ENCODE peak calls at places on chromosomes 5 and 9, in five cellular contexts. T, G, D, O and L are unnamed samples. For H3K36me3, the result is how much of the 10 kb centered on the place peaks cover.

GRCh38 chr9:69376651-69377050 is 51.6 kb downstream of the ENTREP1 start:
- DNase-seq in T (no peak), G (no peak), D (no peak), O (no peak), L (no peak)

GRCh38 chr5:157665467-157666085 is 5.8 kb upstream of the C5orf52 start:
- DNase-seq in T (no peak), G (no peak), D (no peak), O (no peak), L (no peak)

GRCh38 chr9:113617550-113617949 is 154.0 kb downstream of the RGS3 start:
- DNase-seq in T (no peak), G (peak), D (no peak), O (no peak), L (no peak)

GRCh38 chr5:28517691-28518090 is 1479.3 kb upstream of the CDH9 start:
- DNase-seq in T (no peak), G (no peak), D (no peak), O (no peak), L (no peak)

GRCh38 chr5:103461223-103461622 is 101.4 kb downstream of the NUDT12 start:
- DNase-seq in T (no peak), G (no peak), D (no peak), O (no peak), L (no peak)

GRCh38 chr5:53249529-53249928 is 140.0 kb upstream of the MOCS2 start:
- DNase-seq in T (no peak), G (peak), D (no peak), O (no peak), L (no peak)

GRCh38 chr5:56732147-56732546 is 83.2 kb upstream of the MAP3K1 start:
- DNase-seq in T (no peak), G (no peak), D (no peak), O (no peak), L (no peak)

GRCh38 chr9:29945012-29945411 is 2371.7 kb upstream of the C9orf72 start:
- DNase-seq in T (no peak), G (no peak), D (no peak), O (no peak), L (no peak)

GRCh38 chr9:96185518-96186156 is 116.3 kb downstream of the HSD17B3 start:
- DNase-seq in T (no peak), G (peak), D (peak), O (no peak), L (no peak)

GRCh38 chr9:27227192-27227591 is 69.8 kb downstream of the EQTN start:
- DNase-seq in T (no peak), G (no peak), D (no peak), O (no peak), L (no peak)

GRCh38 chr5:142816577-142816976 is 46.4 kb downstream of the ARHGAP26 start:
- DNase-seq in T (no peak), G (no peak), D (no peak), O (no peak), L (no peak)

GRCh38 chr9:89497181-89497963 is 541 bp downstream of the SEMA4D start:
- DNase-seq in T (no peak), G (no peak), D (no peak), O (peak), L (no peak)

GRCh38 chr5:58925627-58926545 is 343.0 kb downstream of the RAB3C start:
- DNase-seq in T (no peak), G (no peak), D (no peak), O (no peak), L (no peak)

GRCh38 chr5:138470322-138471285 is 5.3 kb downstream of the EGR1 start:
- DNase-seq in T (no peak), G (no peak), D (no peak), O (no peak), L (no peak)

GRCh38 chr5:117461403-117461802 is 886.8 kb upstream of the SEMA6A start:
- DNase-seq in T (no peak), G (no peak), D (no peak), O (no peak), L (no peak)

GRCh38 chr9:75138260-75139040 is 50.1 kb downstream of the OSTF1 start:
- DNase-seq in T (no peak), G (no peak), D (no peak), O (no peak), L (no peak)

GRCh38 chr5:80998590-80998979 is 38.4 kb downstream of the RASGRF2 start:
- DNase-seq in T (no peak), G (no peak), D (no peak), O (no peak), L (no peak)

GRCh38 chr9:113446323-113446740 is 17.2 kb upstream of the RGS3 start:
- DNase-seq in T (no peak), G (no peak), D (no peak), O (no peak), L (no peak)

GRCh38 chr5:148090780-148091221 is 27.0 kb downstream of the SPINK5 start:
- DNase-seq in T (no peak), G (no peak), D (no peak), O (no peak), L (no peak)

GRCh38 chr5:111133436-111133751 is 41.2 kb downstream of the WDR36 start:
- DNase-seq in T (peak), G (no peak), D (no peak), O (no peak), L (no peak)

GRCh38 chr5:116576043-116576713 is 1.6 kb upstream of the SEMA6A start:
- DNase-seq in T (peak), G (peak), D (no peak), O (no peak), L (no peak)

GRCh38 chr9:136211441-136212344 is 6.8 kb upstream of the LHX3 start:
- DNase-seq in T (no peak), G (no peak), D (no peak), O (no peak), L (no peak)

GRCh38 chr5:131264453-131265200 is 774 bp downstream of the CDC42SE2 start:
- DNase-seq in T (peak), G (peak), D (no peak), O (peak), L (no peak)

GRCh38 chr5:44646016-44646415 is 162.7 kb upstream of the MRPS30 start:
- DNase-seq in T (no peak), G (no peak), D (no peak), O (no peak), L (no peak)

GRCh38 chr9:65432051-65432450 is 147.0 kb upstream of the FOXD4L5 start:
- DNase-seq in T (no peak), G (no peak), D (no peak), O (no peak), L (no peak)

GRCh38 chr5:177403194-177403825 is 2.8 kb upstream of the PFN3 start:
- DNase-seq in T (peak), G (no peak), D (no peak), O (peak), L (no peak)

GRCh38 chr5:163696270-163696887 is 191.0 kb downstream of the MAT2B start:
- DNase-seq in T (no peak), G (no peak), D (no peak), O (no peak), L (no peak)

GRCh38 chr5:169650701-169651331 is 13.7 kb downstream of the DOCK2 start:
- DNase-seq in T (no peak), G (no peak), D (no peak), O (no peak), L (no peak)

GRCh38 chr5:34735436-34736426 is 79.6 kb downstream of the RAI14 start:
- DNase-seq in T (no peak), G (no peak), D (no peak), O (no peak), L (no peak)

GRCh38 chr9:136255166-136255538 is 9.5 kb upstream of the QSOX2 start:
- DNase-seq in T (peak), G (no peak), D (no peak), O (peak), L (no peak)

GRCh38 chr5:140381972-140382371 is 19.7 kb upstream of the ANKHD1 start:
- DNase-seq in T (no peak), G (no peak), D (no peak), O (no peak), L (no peak)

GRCh38 chr5:155728146-155728856 is 598.7 kb upstream of the SGCD start:
- DNase-seq in T (peak), G (peak), D (no peak), O (peak), L (no peak)

GRCh38 chr9:130989891-130990290 is 19.1 kb upstream of the LAMC3 start:
- DNase-seq in T (no peak), G (no peak), D (no peak), O (no peak), L (no peak)

GRCh38 chr9:69999331-69999730 is 44.3 kb upstream of the MAMDC2 start:
- DNase-seq in T (no peak), G (no peak), D (no peak), O (no peak), L (no peak)

GRCh38 chr9:12862596-12862995 is 87.8 kb downstream of the LURAP1L start:
- DNase-seq in T (no peak), G (no peak), D (no peak), O (no peak), L (no peak)

GRCh38 chr9:109401169-109401989 is 80.5 kb upstream of the EPB41L4B start:
- DNase-seq in T (no peak), G (no peak), D (no peak), O (no peak), L (no peak)

GRCh38 chr9:16074962-16075361 is 522.1 kb downstream of the CCDC171 start:
- DNase-seq in T (no peak), G (no peak), D (no peak), O (no peak), L (no peak)

GRCh38 chr5:180797256-180798192 is 5.1 kb downstream of the MGAT1 start:
- DNase-seq in T (no peak), G (peak), D (peak), O (no peak), L (peak)

GRCh38 chr5:180798193-180798592 is 4.4 kb downstream of the MGAT1 start:
- DNase-seq in T (no peak), G (no peak), D (no peak), O (no peak), L (peak)

GRCh38 chr5:180799902-180800801 is 2.5 kb downstream of the MGAT1 start:
- DNase-seq in T (no peak), G (no peak), D (no peak), O (no peak), L (peak)

GRCh38 chr5:180801596-180802324 is 846 bp downstream of the MGAT1 start:
- DNase-seq in T (no peak), G (peak), D (no peak), O (no peak), L (peak)

GRCh38 chr5:180799194-180799593 is 3.4 kb downstream of the MGAT1 start:
- DNase-seq in T (no peak), G (peak), D (no peak), O (no peak), L (peak)
- H3K36me3 ChIP-seq in T (under half), G (under half), D (under half), O (under half), L (under half)

GRCh38 chr5:170752257-170753215 is 31.0 kb upstream of the GABRP start:
- DNase-seq in T (peak), G (no peak), D (peak), O (no peak), L (no peak)
- H3K27ac ChIP-seq in T (no peak), G (no peak), D (no peak), O (no peak), L (no peak)

GRCh38 chr5:71596169-71596568 is 9.0 kb downstream of the MCCC2 start:
- DNase-seq in T (no peak), G (no peak), D (no peak), O (no peak), L (no peak)
- H3K36me3 ChIP-seq in T (under half), G (under half), D (under half), O (under half), L (under half)

DNA sequence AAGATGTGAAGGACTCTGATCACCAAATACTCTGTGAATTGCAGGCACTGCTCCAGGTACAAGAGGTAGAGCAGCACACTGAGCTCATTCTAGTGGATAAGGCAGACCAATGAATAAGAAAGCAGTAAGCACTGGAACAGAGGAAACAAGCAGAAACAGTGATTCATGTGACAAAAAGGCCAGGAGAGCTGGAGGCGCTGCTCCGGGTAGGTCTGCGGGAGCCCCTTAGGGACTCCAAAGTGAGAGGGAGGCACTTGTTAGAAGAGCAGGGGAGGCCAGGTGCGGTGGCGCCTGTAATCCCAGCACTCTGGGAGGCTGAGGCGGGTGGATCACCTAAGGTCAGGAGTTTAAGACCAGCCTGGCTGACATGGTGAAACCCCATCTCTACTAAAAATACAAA is 231.6 kb upstream of the NFIL3 start:
- DNase-seq in T (no peak), G (no peak), D (no peak), O (no peak), L (no peak)
- H3K27ac ChIP-seq in T (no peak), G (no peak), D (no peak), O (no peak), L (no peak)

DNA sequence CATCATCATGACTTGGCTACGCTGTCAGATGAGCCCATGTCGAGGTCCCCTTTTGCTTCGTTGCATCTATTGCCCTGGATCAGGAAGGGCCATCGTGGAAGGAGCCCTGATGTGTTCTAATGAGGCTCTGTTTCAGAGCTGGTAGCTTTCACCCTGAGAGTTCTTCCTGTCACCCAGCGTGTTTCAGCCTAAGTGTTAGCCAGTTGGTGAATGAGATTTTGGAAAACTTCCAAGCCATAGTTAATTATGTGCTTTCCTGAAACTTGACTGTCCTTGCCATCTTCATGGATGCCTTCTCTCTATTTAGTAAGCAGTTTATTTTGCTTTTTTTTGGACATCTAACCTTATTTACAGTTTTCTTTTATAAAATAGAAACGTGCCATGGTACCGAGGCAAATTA is 1695.4 kb upstream of the WWC1 start:
- DNase-seq in T (no peak), G (no peak), D (no peak), O (no peak), L (no peak)
- H3K36me3 ChIP-seq in T (under half), G (under half), D (under half), O (under half), L (under half)

DNA sequence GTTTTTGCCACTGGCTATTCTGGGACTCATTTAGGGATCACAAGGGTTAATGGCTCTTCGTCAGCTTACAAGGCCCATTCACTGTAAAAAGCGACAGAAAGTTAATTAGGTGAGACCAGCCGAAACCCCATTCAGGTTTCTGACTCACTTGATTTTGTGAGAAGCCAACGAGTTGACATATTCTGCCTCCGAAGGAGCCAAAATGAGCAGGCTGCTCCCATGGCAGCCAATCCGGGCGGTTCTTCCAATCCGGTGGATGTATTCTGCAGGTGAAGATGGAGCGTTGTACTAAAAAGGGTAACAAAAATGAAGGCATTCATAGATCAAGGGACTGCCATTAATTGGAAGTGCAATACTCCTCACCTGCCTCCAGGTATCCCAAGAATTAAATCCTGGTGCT is 39.7 kb downstream of the DDX31 start:
- DNase-seq in T (no peak), G (no peak), D (no peak), O (no peak), L (no peak)
- H3K27ac ChIP-seq in T (no peak), G (no peak), D (no peak), O (no peak), L (no peak)